ENCODE peak calls at places on chromosomes 4 and X, in four cellular contexts. G is hepatocyte, Q is fibroblast of lung, R is breast epithelium. S is an unnamed sample.

GRCh38 chrX:53704294-53704693 is 17.8 kb upstream of the HUWE1 start:
- DNase-seq in G (no peak), R (no peak), Q (no peak), S (no peak)

GRCh38 chrX:45070116-45071007 is 130.3 kb downstream of the DIPK2B start:
- DNase-seq in R (no peak), G (peak; percentile 34), Q (peak; percentile 69), S (peak; percentile 53)

GRCh38 chr4:153296424-153296823 is 48.1 kb upstream of the MND1 start:
- DNase-seq in Q (peak; percentile 89), R (no peak), G (peak; percentile 73), S (no peak)

GRCh38 chr4:158411180-158411721 is 110.4 kb upstream of the RXFP1 start:
- DNase-seq in R (no peak), G (no peak), Q (no peak), S (no peak)

GRCh38 chr4:96356591-96357360 is 516.9 kb downstream of the PDHA2 start:
- DNase-seq in G (no peak), R (no peak), Q (peak; percentile 2), S (no peak)

GRCh38 chr4:145523117-145523516 is 41.5 kb downstream of the SMAD1 start:
- DNase-seq in G (no peak), R (no peak), Q (peak; percentile 56), S (no peak)

GRCh38 chr4:5863461-5864113 is 29.3 kb downstream of the CRMP1 start:
- DNase-seq in Q (peak; percentile 88), G (peak; percentile 35), R (no peak), S (no peak)

GRCh38 chr4:110049951-110050925 is 137.6 kb downstream of the EGF start:
- DNase-seq in Q (peak; percentile 65), G (peak; percentile 57), R (no peak), S (peak; percentile 42)

GRCh38 chrX:22159071-22159470 is 113.6 kb upstream of the CBLL2 start:
- DNase-seq in R (no peak), Q (peak; percentile 43), G (no peak), S (no peak)

GRCh38 chr4:75189976-75190375 is 257.1 kb downstream of the PARM1 start:
- DNase-seq in Q (no peak), G (no peak), R (no peak), S (no peak)

GRCh38 chrX:22135994-22136684 is 104.0 kb downstream of the PHEX start:
- DNase-seq in G (peak; percentile 65), Q (peak; percentile 84), R (peak; percentile 38), S (peak; percentile 42)

GRCh38 chrX:119755981-119756533 is 2.3 kb upstream of the SOWAHD start:
- DNase-seq in G (no peak), R (no peak), Q (peak; percentile 59), S (peak; percentile 55)

GRCh38 chr4:78136109-78137081 is 79.3 kb downstream of the FRAS1 start:
- DNase-seq in G (no peak), Q (no peak), R (no peak), S (no peak)

GRCh38 chr4:38017579-38017978 is 57.4 kb downstream of the PTTG2 start:
- DNase-seq in R (no peak), G (no peak), Q (no peak), S (no peak)

GRCh38 chr4:165537028-165537648 is 158.3 kb downstream of the CPE start:
- DNase-seq in Q (peak; percentile 65), R (no peak), G (peak; percentile 76), S (peak; percentile 40)

GRCh38 chrX:77704881-77705280 is 81.1 kb downstream of the ATRX start:
- DNase-seq in R (no peak), G (no peak), Q (no peak), S (no peak)

GRCh38 chrX:130393451-130394074 is 8.1 kb upstream of the GPR119 start:
- DNase-seq in G (peak; percentile 62), Q (peak; percentile 50), R (no peak), S (no peak)

GRCh38 chr4:107392951-107393350 is 327.1 kb downstream of the PAPSS1 start:
- DNase-seq in R (no peak), Q (peak; percentile 9), G (peak; percentile 11), S (no peak)

GRCh38 chr4:111937368-111937767 is 207.9 kb upstream of the FAM241A start:
- DNase-seq in Q (peak; percentile 28), G (peak; percentile 37), R (no peak), S (no peak)

GRCh38 chrX:136546369-136546768 is 14.4 kb downstream of the VGLL1 start:
- DNase-seq in G (no peak), Q (no peak), R (no peak), S (no peak)

GRCh38 chrX:10044021-10044420 is 76.9 kb downstream of the CLDN34 start:
- DNase-seq in R (no peak), G (no peak), Q (no peak), S (no peak)

GRCh38 chrX:130260316-130260715 is 8.4 kb downstream of the ZNF280C start:
- DNase-seq in Q (peak; percentile 81), R (no peak), G (no peak), S (no peak)

GRCh38 chr4:5043579-5043978 is 7.7 kb upstream of the STK32B start:
- DNase-seq in Q (no peak), G (no peak), R (no peak), S (no peak)

GRCh38 chr4:166252487-166253402 is 379.7 kb downstream of the TLL1 start:
- DNase-seq in R (no peak), Q (peak; percentile 0), G (peak; percentile 37), S (peak; percentile 0)

GRCh38 chrX:77749695-77750094 is 36.3 kb downstream of the ATRX start:
- DNase-seq in Q (no peak), R (no peak), G (no peak), S (no peak)

GRCh38 chr4:36737691-36738090 is 456.3 kb downstream of the DTHD1 start:
- DNase-seq in R (no peak), Q (no peak), G (no peak), S (no peak)

GRCh38 chr4:70518716-70519115 is 347 bp downstream of the AMTN start:
- DNase-seq in Q (peak; percentile 12), R (no peak), G (no peak), S (no peak)

GRCh38 chrX:70133303-70134115 is at the start of gene IGBP1:
- DNase-seq in R (peak; percentile 68), G (peak; percentile 89), Q (peak; percentile 88), S (peak; percentile 76)

GRCh38 chr4:128468485-128468989 is 180.9 kb upstream of the PGRMC2 start:
- DNase-seq in G (peak; percentile 76), R (no peak), Q (peak; percentile 100), S (no peak)

GRCh38 chrX:146604196-146604595 is 205.4 kb upstream of the CXorf51B start:
- DNase-seq in Q (no peak), R (no peak), G (no peak), S (no peak)

GRCh38 chr4:68476191-68476590 is 28.9 kb downstream of the TMPRSS11E start:
- DNase-seq in Q (no peak), R (no peak), G (no peak), S (no peak)

GRCh38 chr4:161237495-161237894 is 926.3 kb downstream of the FSTL5 start:
- DNase-seq in Q (no peak), R (no peak), G (no peak), S (no peak)

GRCh38 chrX:133838761-133839676 is 146.4 kb downstream of the GPC3 start:
- DNase-seq in Q (peak; percentile 44), R (no peak), G (peak; percentile 56), S (peak; percentile 34)

GRCh38 chr4:111043286-111043685 is 420.4 kb upstream of the PITX2 start:
- DNase-seq in R (no peak), G (no peak), Q (no peak), S (no peak)

GRCh38 chr4:189974056-189974455 is 33.4 kb downstream of the FRG1 start:
- DNase-seq in R (no peak), G (no peak), Q (peak; percentile 2), S (no peak)

DNA sequence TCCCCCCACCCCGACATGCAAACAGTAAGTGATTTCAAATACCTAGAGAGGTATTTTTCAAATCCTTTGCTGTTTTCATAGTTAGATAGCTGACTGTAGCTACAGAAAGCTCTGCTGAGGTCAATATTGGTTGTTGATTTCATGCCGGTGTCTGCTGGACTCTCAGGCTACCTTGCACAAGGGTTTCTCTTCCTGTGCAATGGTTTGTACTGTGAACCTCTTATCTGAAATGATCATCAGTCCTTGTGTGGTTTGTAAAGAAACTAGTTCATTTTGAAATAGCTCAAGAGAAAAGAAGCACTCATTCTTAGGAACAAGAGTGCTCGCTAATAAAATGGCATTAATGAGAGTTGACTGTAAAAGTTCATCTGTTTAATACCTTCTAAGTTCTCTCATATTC is 2.1 kb downstream of the MTM1 start:
- DNase-seq in R (no peak), Q (no peak), G (no peak), S (peak; percentile 56)
- H3K4me1 ChIP-seq in R (no peaks in the 10 kb centered on the region), Q (no peaks in the 10 kb centered on the region), G (peaks cover 12% of the 10 kb centered on the region), S (peaks cover 51% of the 10 kb centered on the region)

DNA sequence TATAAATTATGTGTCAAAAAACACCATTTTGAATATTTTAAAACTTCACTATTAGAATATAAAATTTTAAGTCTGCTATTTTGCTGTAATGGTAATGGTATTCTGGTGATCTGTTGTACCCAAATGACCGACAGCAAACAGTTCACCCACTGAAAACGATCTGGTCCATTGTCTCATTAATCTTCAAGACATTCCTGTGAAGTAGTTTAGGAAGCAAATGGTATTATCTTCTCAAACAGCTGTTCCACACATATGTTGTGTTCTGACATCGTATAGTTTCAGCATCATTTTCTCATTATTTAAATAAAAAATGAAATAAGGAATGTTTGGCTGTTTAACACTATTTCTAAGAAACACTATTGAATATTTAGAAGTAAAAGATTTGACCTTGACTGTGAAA is 98.1 kb downstream of the WWC2 start:
- DNase-seq in R (no peak), G (no peak), Q (no peak), S (no peak)
- H3K27ac ChIP-seq in R (no peak overlapping the region), G (no peak overlapping the region), Q (no peak overlapping the region), S (no peak overlapping the region)

DNA sequence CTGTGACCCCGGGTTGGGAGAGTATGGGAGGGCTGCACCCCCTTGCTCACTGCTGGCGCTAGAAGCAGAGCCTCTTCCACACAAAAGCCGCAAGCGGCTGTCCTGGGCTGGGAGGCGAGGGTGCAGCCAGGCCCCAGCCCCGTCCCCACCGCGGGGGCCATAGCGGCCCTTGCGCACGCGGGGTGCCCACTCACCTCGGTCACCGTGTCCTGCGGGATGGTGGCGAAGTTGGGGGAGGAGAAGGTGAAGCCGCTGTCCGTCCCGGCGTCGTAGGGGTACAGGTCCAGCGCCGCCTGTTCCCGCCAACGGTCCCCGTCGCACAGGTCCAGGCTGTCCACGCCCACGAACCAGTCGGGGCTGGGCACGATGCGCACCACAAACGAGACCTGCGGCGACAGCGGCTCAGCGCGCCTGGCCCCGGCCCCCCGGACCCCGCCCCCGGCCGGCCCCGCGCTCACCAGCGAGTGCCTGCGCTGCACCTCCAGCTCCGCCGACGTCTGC is 1.5 kb downstream of the SPON2 start:
- DNase-seq in G (no peak), Q (no peak), R (no peak), S (no peak)
- H3K27me3 ChIP-seq in G (peaks cover 25% of the 10 kb centered on the region), Q (no peaks in the 10 kb centered on the region), R (peaks cover 8% of the 10 kb centered on the region), S (no peaks in the 10 kb centered on the region)

DNA sequence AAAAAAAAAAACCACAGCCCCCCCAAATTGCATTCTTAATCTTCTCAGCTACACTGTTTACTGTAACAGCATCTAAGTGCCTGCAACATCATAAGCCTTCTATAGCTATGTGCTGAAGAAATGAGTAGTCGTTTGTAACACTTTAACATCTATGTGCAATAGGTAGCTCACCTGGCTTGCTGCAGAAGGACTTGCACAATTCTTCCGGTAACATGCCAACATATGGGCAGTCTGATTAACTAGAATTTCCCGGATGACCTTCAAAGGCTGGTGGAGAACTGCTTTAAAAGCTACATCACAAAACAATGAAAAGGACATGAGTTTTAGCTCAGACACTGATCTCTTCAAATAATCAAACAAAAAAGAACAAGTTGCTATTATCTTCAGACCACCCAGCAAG is 52.9 kb downstream of the METTL14 start:
- DNase-seq in Q (no peak), R (no peak), G (no peak), S (no peak)
- H3K4me1 ChIP-seq in Q (peaks cover 11% of the 10 kb centered on the region), R (no peaks in the 10 kb centered on the region), G (no peaks in the 10 kb centered on the region), S (no peaks in the 10 kb centered on the region)

S was measured in CD4-positive, CD25-positive, alpha-beta regulatory T cell.